ENCODE peak calls at places on chromosome 1, in four cellular contexts. O, F, A and E are unnamed samples.

GRCh38 chr1:116254776-116255175 is 118.3 kb upstream of the ATP1A1 start:
- DNase-seq in A (no peak), F (no peak), O (no peak), E (peak; percentile 2)

GRCh38 chr1:116819081-116819480 is 64.9 kb downstream of the CD2 start:
- DNase-seq in A (no peak), F (no peak), O (no peak), E (no peak)

GRCh38 chr1:172719066-172719627 is 60.2 kb downstream of the FASLG start:
- DNase-seq in O (no peak), F (no peak), A (no peak), E (peak; percentile 29)

GRCh38 chr1:25644962-25645361 is 28.4 kb downstream of the MAN1C1 start:
- DNase-seq in A (no peak), F (no peak), O (no peak), E (no peak)

GRCh38 chr1:151822404-151822803 is 9.2 kb downstream of the RORC start:
- DNase-seq in O (no peak), A (no peak), F (no peak), E (no peak)

GRCh38 chr1:41221995-41222991 is 19.8 kb downstream of the SCMH1 start:
- DNase-seq in A (peak; percentile 25), F (no peak), O (no peak), E (no peak)

GRCh38 chr1:204975568-204976235 is 67.3 kb upstream of the CNTN2 start:
- DNase-seq in A (peak; percentile 76), F (peak; percentile 27), O (peak; percentile 79), E (peak; percentile 59)

GRCh38 chr1:198676253-198676652 is 37.4 kb downstream of the PTPRC start:
- DNase-seq in A (no peak), O (no peak), F (no peak), E (no peak)

GRCh38 chr1:6330410-6330827 is 63.1 kb downstream of the ACOT7 start:
- DNase-seq in A (peak; percentile 28), F (no peak), O (no peak), E (peak; percentile 90)

GRCh38 chr1:93615201-93616150 is 66.2 kb downstream of the BCAR3 start:
- DNase-seq in A (peak; percentile 40), O (peak; percentile 76), F (no peak), E (peak; percentile 89)
- TF ChIP-seq EZH2phosphoT487 in A (no peak), O (no peak), F (no peak), E (peak; percentile 45)

DNA sequence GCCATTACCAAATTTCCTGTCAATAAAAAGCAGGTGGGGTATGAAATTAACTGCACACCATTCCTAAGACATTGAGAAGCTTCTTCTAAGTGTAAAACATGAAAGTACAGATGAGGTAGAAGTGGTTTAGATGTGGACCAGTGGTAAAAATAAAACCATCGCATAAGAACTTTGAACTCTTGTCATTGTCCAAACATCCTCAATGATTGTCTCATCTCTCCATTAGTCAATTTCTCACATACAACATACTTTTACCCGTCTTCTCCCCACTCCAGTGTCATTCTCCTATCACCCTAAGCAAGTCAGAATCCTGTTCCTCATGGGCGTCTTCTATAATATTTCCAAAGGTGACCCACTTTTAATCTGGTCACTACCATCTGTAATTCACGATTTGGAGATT is 24.3 kb upstream of the SLC19A2 start:
- DNase-seq in A (no peak), F (no peak), O (no peak), E (no peak)
- H3K4me3 ChIP-seq in A (no peak overlapping the region), F (no peak overlapping the region), O (no peak overlapping the region), E (no peak overlapping the region)

GRCh38 chr1:2803086-2803930 is 1.8 kb upstream of the TTC34 start:
- DNase-seq in O (no peak), A (no peak), F (no peak), E (no peak)
- TF ChIP-seq EZH2 in O (no peak), A (no peak), F (no peak), E (no peak)

DNA sequence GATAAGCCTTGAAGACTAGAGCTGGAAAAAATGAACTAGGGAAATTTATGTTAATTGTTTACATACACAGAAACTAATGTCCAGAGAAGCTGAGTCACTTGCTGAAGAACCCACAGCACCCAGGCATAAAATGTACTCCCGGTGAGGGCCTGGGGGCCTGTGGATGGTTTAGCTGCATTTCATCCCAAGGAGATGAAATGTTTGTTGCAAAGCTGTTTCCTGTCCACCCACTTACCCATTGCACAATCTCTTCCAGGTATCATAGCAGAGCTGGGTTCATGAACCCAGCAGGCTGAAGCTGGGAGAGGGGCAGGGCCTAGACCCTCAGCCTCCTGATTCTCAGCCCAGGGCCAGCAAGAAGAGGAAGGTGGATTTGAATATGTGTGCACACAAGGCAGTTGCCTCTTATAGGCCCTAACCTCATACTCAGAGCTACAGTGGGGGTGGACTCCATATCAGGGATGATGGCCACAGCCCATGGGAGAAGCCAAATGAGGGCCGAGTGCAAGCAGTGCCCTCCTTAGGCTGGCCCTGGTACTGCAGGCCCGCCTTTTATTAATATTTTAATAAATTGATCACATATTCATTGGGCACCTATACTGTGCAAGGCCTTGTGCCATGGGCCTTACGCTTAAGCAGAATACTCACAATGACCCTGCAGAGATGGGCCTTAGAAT is 110.8 kb downstream of the LACTBL1 start:
- DNase-seq in F (peak; percentile 33), A (peak; percentile 67), O (peak; percentile 56), E (peak; percentile 86)
- TF ChIP-seq EZH2phosphoT487 in F (no peak), A (no peak), O (no peak), E (no peak)

DNA sequence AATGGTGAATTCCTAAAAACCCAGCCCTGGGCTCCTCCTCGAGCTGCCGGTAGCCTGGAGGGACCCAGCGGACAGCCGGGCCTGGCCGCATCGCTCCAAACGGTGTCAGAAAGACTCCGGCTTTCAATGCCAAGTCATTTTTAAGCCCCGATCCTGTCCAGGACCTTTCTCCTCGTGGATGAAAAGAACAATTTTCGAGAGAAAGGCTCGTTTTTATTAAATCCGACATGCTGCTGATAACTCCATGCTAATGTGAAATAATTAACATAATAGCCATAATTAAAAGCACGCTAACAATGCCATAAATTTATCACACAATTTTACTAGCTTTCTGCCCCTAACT is 4.6 kb upstream of the FOXD3 start:
- DNase-seq in O (peak; percentile 73), A (no peak), F (no peak), E (no peak)
- H3K4me3 ChIP-seq in O (peak overlapping the region; percentile 61), A (peak overlapping the region; percentile 29), F (peak overlapping the region; percentile 68), E (peak overlapping the region; percentile 52)

GRCh38 chr1:174326278-174326677 is 121.5 kb upstream of the GPR52 start:
- DNase-seq in A (no peak), O (no peak), F (no peak), E (no peak)
- TF ChIP-seq EZH2 in A (no peak), O (no peak), F (no peak), E (no peak)

GRCh38 chr1:24021403-24022266 is 41.5 kb upstream of the SRSF10 start:
- DNase-seq in O (no peak), A (peak; percentile 36), F (no peak), E (peak; percentile 39)

GRCh38 chr1:24020470-24020869 is 40.3 kb upstream of the SRSF10 start:
- DNase-seq in F (no peak), A (no peak), O (no peak), E (peak; percentile 29)

GRCh38 chr1:24020032-24020431 is 39.9 kb upstream of the SRSF10 start:
- DNase-seq in O (no peak), F (no peak), A (no peak), E (peak; percentile 68)

GRCh38 chr1:24015226-24016210 is 35.4 kb upstream of the SRSF10 start:
- DNase-seq in F (no peak), A (peak; percentile 53), O (no peak), E (peak; percentile 92)

GRCh38 chr1:24018611-24019580 is 38.8 kb upstream of the SRSF10 start:
- DNase-seq in A (peak; percentile 98), O (peak; percentile 74), F (peak; percentile 79), E (peak; percentile 100)
- TF ChIP-seq EZH2phosphoT487 in A (no peak), O (no peak), F (no peak), E (no peak)